ENCODE peak calls at places on chromosomes 16 and 17, in nine cellular contexts. A is stomach; J is GM12865; I is activated CD8-positive, alpha-beta memory T cell treated with anti-CD3 and anti-CD28 coated beads for 48 hours; M is GOT3; B is fibroblast of lung; H is NCI-H1092; P is glutamatergic neuron; U is activated CD4-positive, CD25-positive, alpha-beta regulatory T cell treated with anti-CD3 and anti-CD28 coated beads, Interleukin-2, amount 50 U/mL, for 16 hours. V is an unnamed sample.

GRCh38 chr17:54992797-54993639 is 24.5 kb downstream of the STXBP4 start:
- DNase-seq in P (no peak), U (no peak), J (peak; percentile 63), A (no peak), M (no peak), B (peak; percentile 35), I (no peak), H (peak; percentile 26), V (no peak)

GRCh38 chr17:34999456-34999855 is 19.1 kb downstream of the LIG3 start:
- DNase-seq in M (no peak), J (no peak), I (no peak), P (no peak), B (no peak), U (no peak), H (no peak), A (no peak), V (no peak)

GRCh38 chr16:23575834-23576233 is 18.3 kb downstream of the UBFD1 start:
- DNase-seq in J (no peak), I (no peak), H (no peak), P (no peak), A (no peak), B (no peak), U (no peak), M (no peak), V (no peak)

GRCh38 chr16:4803479-4804243 is 1.2 kb upstream of the ROGDI start:
- DNase-seq in H (no peak), A (no peak), U (no peak), B (no peak), J (no peak), I (no peak), P (no peak), M (no peak), V (no peak)

GRCh38 chr17:69733171-69734014 is 318.9 kb downstream of the MAP2K6 start:
- DNase-seq in M (no peak), P (no peak), B (peak; percentile 86), H (no peak), J (no peak), I (no peak), A (no peak), U (no peak), V (no peak)

GRCh38 chr16:8469102-8469778 is 121.1 kb downstream of the TMEM114 start:
- DNase-seq in A (no peak), I (no peak), P (no peak), J (no peak), U (no peak), H (no peak), B (no peak), M (no peak), V (no peak)

GRCh38 chr16:57536306-57537193 is at the start of gene CCDC102A:
- DNase-seq in H (no peak), B (peak; percentile 54), M (no peak), A (peak; percentile 28), P (peak; percentile 49), I (no peak), J (peak; percentile 66), U (no peak), V (peak; percentile 49)

GRCh38 chr17:50550661-50551432 is 3.9 kb downstream of the SPATA20 start:
- DNase-seq in J (peak; percentile 47), P (peak; percentile 88), I (no peak), B (peak; percentile 72), H (peak; percentile 62), U (no peak), M (no peak), A (peak; percentile 86), V (no peak)

GRCh38 chr16:28905229-28905754 is 19.7 kb downstream of the RABEP2 start:
- DNase-seq in M (no peak), B (no peak), H (no peak), U (no peak), A (no peak), P (no peak), J (no peak), I (no peak), V (no peak)

GRCh38 chr16:88415381-88416323 is 32.9 kb downstream of the ZNF469 start:
- DNase-seq in I (no peak), B (no peak), P (no peak), J (no peak), H (no peak), M (no peak), A (no peak), U (no peak), V (no peak)

GRCh38 chr16:89506791-89507191 is 1.4 kb upstream of the SPG7 start:
- DNase-seq in I (peak; percentile 14), U (no peak), B (peak; percentile 6), P (no peak), M (no peak), A (no peak), H (no peak), J (no peak), V (no peak)

V was measured in effector memory CD4-positive, alpha-beta T cell.